ENCODE peak calls at places on chromosomes 4 and X, in eight cellular contexts. One of them, this sample, is unnamed.
A peak's percentile ranks its signal among the peaks of the same experiment; 100 is the strongest.

GRCh38 chrX:79182616-79183015 is 38.1 kb downstream of the GPR174 start:
- DNase-seq in endothelial cell: no peak
- DNase-seq in COLO829: no peak
- DNase-seq in CD8-positive, alpha-beta memory T cell: no peak
- DNase-seq in stimulated activated CD4-positive, alpha-beta T cell treated with anti-CD3 and anti-CD28 coated beads, TNF-alpha, amount 100 ng/mL, for 4 hours: no peak
- DNase-seq in M059J: no peak
- DNase-seq in HEK293T: no peak
- DNase-seq in T-helper 17 cell: no peak
- DNase-seq in this sample: no peak

GRCh38 chr4:165700855-165701254 is 172.2 kb upstream of the TLL1 start:
- DNase-seq in HEK293T: peak; percentile 17
- DNase-seq in M059J: peak; percentile 33
- DNase-seq in CD8-positive, alpha-beta memory T cell: no peak
- DNase-seq in endothelial cell: peak; percentile 11
- DNase-seq in stimulated activated CD4-positive, alpha-beta T cell treated with anti-CD3 and anti-CD28 coated beads, TNF-alpha, amount 100 ng/mL, for 4 hours: no peak
- DNase-seq in COLO829: no peak
- DNase-seq in T-helper 17 cell: no peak
- DNase-seq in this sample: peak; percentile 6

GRCh38 chr4:140755811-140756291 is 334 bp downstream of the TBC1D9 start:
- DNase-seq in M059J: peak; percentile 49
- DNase-seq in HEK293T: peak; percentile 44
- DNase-seq in CD8-positive, alpha-beta memory T cell: no peak
- DNase-seq in COLO829: peak; percentile 26
- DNase-seq in endothelial cell: peak; percentile 64
- DNase-seq in stimulated activated CD4-positive, alpha-beta T cell treated with anti-CD3 and anti-CD28 coated beads, TNF-alpha, amount 100 ng/mL, for 4 hours: no peak
- DNase-seq in T-helper 17 cell: no peak
- DNase-seq in this sample: no peak

GRCh38 chr4:145390566-145390965 is 91.1 kb upstream of the SMAD1 start:
- DNase-seq in HEK293T: no peak
- DNase-seq in endothelial cell: no peak
- DNase-seq in COLO829: no peak
- DNase-seq in M059J: no peak
- DNase-seq in stimulated activated CD4-positive, alpha-beta T cell treated with anti-CD3 and anti-CD28 coated beads, TNF-alpha, amount 100 ng/mL, for 4 hours: no peak
- DNase-seq in CD8-positive, alpha-beta memory T cell: no peak
- DNase-seq in T-helper 17 cell: no peak
- DNase-seq in this sample: no peak

GRCh38 chrX:110070970-110071369 is 68.1 kb downstream of the TMEM164 start:
- DNase-seq in T-helper 17 cell: no peak
- DNase-seq in HEK293T: no peak
- DNase-seq in M059J: no peak
- DNase-seq in stimulated activated CD4-positive, alpha-beta T cell treated with anti-CD3 and anti-CD28 coated beads, TNF-alpha, amount 100 ng/mL, for 4 hours: no peak
- DNase-seq in CD8-positive, alpha-beta memory T cell: no peak
- DNase-seq in endothelial cell: no peak
- DNase-seq in COLO829: no peak
- DNase-seq in this sample: no peak

GRCh38 chr4:166012129-166013078 is 139.4 kb downstream of the TLL1 start:
- DNase-seq in stimulated activated CD4-positive, alpha-beta T cell treated with anti-CD3 and anti-CD28 coated beads, TNF-alpha, amount 100 ng/mL, for 4 hours: no peak
- DNase-seq in COLO829: no peak
- DNase-seq in T-helper 17 cell: no peak
- DNase-seq in endothelial cell: no peak
- DNase-seq in M059J: peak; percentile 75
- DNase-seq in CD8-positive, alpha-beta memory T cell: no peak
- DNase-seq in HEK293T: no peak
- DNase-seq in this sample: no peak

GRCh38 chrX:52608961-52609360 is 45.7 kb downstream of the SSX7 start:
- DNase-seq in stimulated activated CD4-positive, alpha-beta T cell treated with anti-CD3 and anti-CD28 coated beads, TNF-alpha, amount 100 ng/mL, for 4 hours: no peak
- DNase-seq in M059J: no peak
- DNase-seq in CD8-positive, alpha-beta memory T cell: no peak
- DNase-seq in T-helper 17 cell: no peak
- DNase-seq in COLO829: no peak
- DNase-seq in HEK293T: no peak
- DNase-seq in endothelial cell: no peak
- DNase-seq in this sample: no peak

GRCh38 chrX:82757614-82758013 is 750.5 kb upstream of the POU3F4 start:
- DNase-seq in CD8-positive, alpha-beta memory T cell: no peak
- DNase-seq in stimulated activated CD4-positive, alpha-beta T cell treated with anti-CD3 and anti-CD28 coated beads, TNF-alpha, amount 100 ng/mL, for 4 hours: no peak
- DNase-seq in COLO829: no peak
- DNase-seq in endothelial cell: no peak
- DNase-seq in M059J: no peak
- DNase-seq in HEK293T: no peak
- DNase-seq in T-helper 17 cell: no peak
- DNase-seq in this sample: no peak

GRCh38 chrX:18377802-18378201 is 23.3 kb upstream of the SCML2 start:
- DNase-seq in HEK293T: peak; percentile 62
- DNase-seq in COLO829: no peak
- DNase-seq in CD8-positive, alpha-beta memory T cell: no peak
- DNase-seq in M059J: peak; percentile 44
- DNase-seq in stimulated activated CD4-positive, alpha-beta T cell treated with anti-CD3 and anti-CD28 coated beads, TNF-alpha, amount 100 ng/mL, for 4 hours: no peak
- DNase-seq in T-helper 17 cell: no peak
- DNase-seq in endothelial cell: peak; percentile 34
- DNase-seq in this sample: peak; percentile 48

GRCh38 chrX:125210146-125210545 is 109.5 kb upstream of the TEX13C start:
- DNase-seq in T-helper 17 cell: no peak
- DNase-seq in HEK293T: no peak
- DNase-seq in stimulated activated CD4-positive, alpha-beta T cell treated with anti-CD3 and anti-CD28 coated beads, TNF-alpha, amount 100 ng/mL, for 4 hours: no peak
- DNase-seq in endothelial cell: no peak
- DNase-seq in CD8-positive, alpha-beta memory T cell: no peak
- DNase-seq in COLO829: no peak
- DNase-seq in M059J: no peak
- DNase-seq in this sample: no peak

GRCh38 chr4:107862658-107863057 is 37.9 kb downstream of the SGMS2 start:
- DNase-seq in T-helper 17 cell: no peak
- DNase-seq in COLO829: no peak
- DNase-seq in stimulated activated CD4-positive, alpha-beta T cell treated with anti-CD3 and anti-CD28 coated beads, TNF-alpha, amount 100 ng/mL, for 4 hours: no peak
- DNase-seq in endothelial cell: no peak
- DNase-seq in CD8-positive, alpha-beta memory T cell: no peak
- DNase-seq in HEK293T: no peak
- DNase-seq in M059J: peak; percentile 97
- DNase-seq in this sample: peak; percentile 5

GRCh38 chr4:137755033-137755471 is 222.8 kb upstream of the PCDH18 start:
- DNase-seq in endothelial cell: no peak
- DNase-seq in CD8-positive, alpha-beta memory T cell: no peak
- DNase-seq in COLO829: peak; percentile 53
- DNase-seq in T-helper 17 cell: no peak
- DNase-seq in stimulated activated CD4-positive, alpha-beta T cell treated with anti-CD3 and anti-CD28 coated beads, TNF-alpha, amount 100 ng/mL, for 4 hours: no peak
- DNase-seq in HEK293T: no peak
- DNase-seq in M059J: peak; percentile 4
- DNase-seq in this sample: no peak

GRCh38 chr4:84870398-84871163 is 95.9 kb downstream of the WDFY3 start:
- DNase-seq in T-helper 17 cell: no peak
- DNase-seq in M059J: peak; percentile 90
- DNase-seq in COLO829: peak; percentile 74
- DNase-seq in stimulated activated CD4-positive, alpha-beta T cell treated with anti-CD3 and anti-CD28 coated beads, TNF-alpha, amount 100 ng/mL, for 4 hours: no peak
- DNase-seq in HEK293T: peak; percentile 18
- DNase-seq in endothelial cell: peak; percentile 9
- DNase-seq in CD8-positive, alpha-beta memory T cell: no peak
- DNase-seq in this sample: no peak

GRCh38 chrX:48497871-48498270 is 10.9 kb upstream of the PORCN start:
- DNase-seq in stimulated activated CD4-positive, alpha-beta T cell treated with anti-CD3 and anti-CD28 coated beads, TNF-alpha, amount 100 ng/mL, for 4 hours: no peak
- DNase-seq in CD8-positive, alpha-beta memory T cell: no peak
- DNase-seq in COLO829: no peak
- DNase-seq in HEK293T: no peak
- DNase-seq in M059J: no peak
- DNase-seq in endothelial cell: no peak
- DNase-seq in T-helper 17 cell: no peak
- DNase-seq in this sample: no peak

GRCh38 chrX:46268429-46268828 is 276.8 kb downstream of the ZNF674 start:
- DNase-seq in stimulated activated CD4-positive, alpha-beta T cell treated with anti-CD3 and anti-CD28 coated beads, TNF-alpha, amount 100 ng/mL, for 4 hours: no peak
- DNase-seq in T-helper 17 cell: no peak
- DNase-seq in CD8-positive, alpha-beta memory T cell: no peak
- DNase-seq in endothelial cell: no peak
- DNase-seq in COLO829: no peak
- DNase-seq in M059J: peak; percentile 95
- DNase-seq in HEK293T: no peak
- DNase-seq in this sample: no peak